ENCODE peak calls at places on chromosomes 5 and 9, in four cellular contexts. G, X, E and L are unnamed samples.

GRCh38 chr9:133511607-133512006 is 13.2 kb downstream of the MYMK start:
- DNase-seq in G (no peak), X (no peak), E (no peak), L (no peak)

GRCh38 chr9:33443047-33443446 is 4.3 kb downstream of the AQP3 start:
- DNase-seq in G (no peak), X (peak), E (no peak), L (no peak)

GRCh38 chr5:180318456-180319089 is 26.7 kb upstream of the MAPK9 start:
- DNase-seq in G (no peak), X (no peak), E (no peak), L (no peak)

GRCh38 chr5:96493189-96493790 is 60.2 kb upstream of the PCSK1 start:
- DNase-seq in G (no peak), X (no peak), E (no peak), L (no peak)

GRCh38 chr9:124839612-124840299 is 13.5 kb upstream of the WDR38 start:
- DNase-seq in G (no peak), X (peak), E (peak), L (peak)

GRCh38 chr5:37116359-37116758 is 132.8 kb downstream of the CPLANE1 start:
- DNase-seq in G (no peak), X (no peak), E (no peak), L (no peak)

GRCh38 chr9:35628389-35628991 is 10.3 kb upstream of the CD72 start:
- DNase-seq in G (no peak), X (no peak), E (no peak), L (no peak)

GRCh38 chr5:179301376-179301775 is 43.9 kb downstream of the ADAMTS2 start:
- DNase-seq in G (no peak), X (no peak), E (no peak), L (no peak)

GRCh38 chr5:170603578-170604565 is 100.1 kb downstream of the KCNIP1 start:
- DNase-seq in G (no peak), X (peak), E (peak), L (peak)

GRCh38 chr5:83925952-83926351 is 205.3 kb upstream of the HAPLN1 start:
- DNase-seq in G (no peak), X (no peak), E (no peak), L (no peak)

GRCh38 chr9:130289711-130290241 is 24.2 kb downstream of the HMCN2 start:
- DNase-seq in G (no peak), X (no peak), E (no peak), L (no peak)

GRCh38 chr9:91421022-91421765 is 2.4 kb downstream of the NFIL3 start:
- DNase-seq in G (no peak), X (peak), E (no peak), L (peak)

GRCh38 chr9:131398204-131398603 is 4.3 kb downstream of the PRRC2B start:
- DNase-seq in G (peak), X (no peak), E (peak), L (no peak)

GRCh38 chr5:87081511-87082372 is 185.9 kb upstream of the RASA1 start:
- DNase-seq in G (peak), X (no peak), E (no peak), L (no peak)

GRCh38 chr9:90838761-90839160 is 37.1 kb downstream of the SYK start:
- DNase-seq in G (no peak), X (no peak), E (no peak), L (no peak)

GRCh38 chr5:141100243-141100805 is at the start of gene PCDHB3:
- DNase-seq in G (no peak), X (peak), E (peak), L (peak)

GRCh38 chr9:72674961-72675360 is 153.6 kb downstream of the TMC1 start:
- DNase-seq in G (no peak), X (no peak), E (no peak), L (no peak)

GRCh38 chr9:121354141-121354540 is 15.9 kb downstream of the STOM start:
- DNase-seq in G (no peak), X (peak), E (no peak), L (no peak)

GRCh38 chr5:168086104-168086610 is 205.3 kb upstream of the WWC1 start:
- DNase-seq in G (no peak), X (peak), E (no peak), L (no peak)

GRCh38 chr9:74512416-74512815 is 15.3 kb downstream of the RORB start:
- DNase-seq in G (no peak), X (no peak), E (no peak), L (no peak)

GRCh38 chr5:56128166-56128565 is 105.0 kb downstream of the ANKRD55 start:
- DNase-seq in G (no peak), X (no peak), E (no peak), L (no peak)

GRCh38 chr9:89677696-89678393 is 73.0 kb downstream of the GADD45G start:
- DNase-seq in G (no peak), X (no peak), E (no peak), L (peak)

GRCh38 chr9:75551866-75552265 is 338.6 kb upstream of the PCSK5 start:
- DNase-seq in G (no peak), X (no peak), E (no peak), L (no peak)

GRCh38 chr5:36573441-36573840 is 33.0 kb upstream of the SLC1A3 start:
- DNase-seq in G (no peak), X (no peak), E (no peak), L (no peak)

GRCh38 chr5:161549106-161549505 is 2.6 kb upstream of the GABRB2 start:
- DNase-seq in G (no peak), X (no peak), E (no peak), L (peak)

GRCh38 chr9:4508246-4508906 is 18.1 kb downstream of the SLC1A1 start:
- DNase-seq in G (no peak), X (no peak), E (no peak), L (no peak)

GRCh38 chr5:171537463-171537862 is 118.0 kb downstream of the FGF18 start:
- DNase-seq in G (no peak), X (no peak), E (no peak), L (no peak)

GRCh38 chr9:122477346-122477745 is 380 bp downstream of the OR1J1 start:
- DNase-seq in G (no peak), X (no peak), E (no peak), L (no peak)
- TF ChIP-seq CBFB in G (no peak), X (no peak), E (no peak), L (no peak)

GRCh38 chr5:16578474-16578883 is 38.3 kb downstream of the RETREG1 start:
- DNase-seq in G (no peak), X (no peak), E (no peak), L (no peak)

GRCh38 chr5:16582081-16582480 is 34.7 kb downstream of the RETREG1 start:
- DNase-seq in G (no peak), X (no peak), E (no peak), L (no peak)

GRCh38 chr5:16580382-16580781 is 36.4 kb downstream of the RETREG1 start:
- DNase-seq in G (no peak), X (no peak), E (no peak), L (no peak)

GRCh38 chr5:16577677-16578076 is 39.1 kb downstream of the RETREG1 start:
- DNase-seq in G (no peak), X (no peak), E (no peak), L (no peak)

DNA sequence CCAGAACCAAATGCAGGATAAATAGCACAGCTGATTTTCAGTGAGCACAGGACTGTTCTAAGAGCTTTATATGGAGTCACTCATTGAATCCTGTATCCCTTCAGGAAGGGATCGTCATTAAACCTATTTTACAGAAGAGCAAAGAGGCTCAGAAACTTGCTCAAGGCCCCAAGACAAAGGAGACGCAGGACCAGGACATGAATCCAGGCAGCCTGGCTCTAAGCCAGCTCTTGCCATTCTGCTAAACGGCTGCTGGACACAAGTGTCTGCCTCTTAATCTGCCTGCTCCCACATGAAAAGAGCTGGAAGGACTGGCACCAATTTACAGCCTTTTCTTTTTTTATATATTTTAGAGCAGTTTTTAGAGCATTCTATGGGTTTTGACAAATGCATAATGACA is 37.7 kb downstream of the RETREG1 start:
- DNase-seq in G (no peak), X (no peak), E (no peak), L (no peak)
- TF ChIP-seq MAX in G (no peak), X (no peak), E (no peak), L (no peak)

GRCh38 chr9:69027355-69028097 is 8.0 kb upstream of the FXN start:
- DNase-seq in G (peak), X (peak), E (peak), L (peak)

GRCh38 chr9:69023650-69024049 is 9.7 kb upstream of the PRKACG start:
- DNase-seq in G (no peak), X (no peak), E (no peak), L (no peak)

GRCh38 chr9:69030851-69031645 is 4.5 kb upstream of the FXN start:
- DNase-seq in G (no peak), X (no peak), E (no peak), L (no peak)

GRCh38 chr9:69029535-69029934 is 6.0 kb upstream of the FXN start:
- DNase-seq in G (no peak), X (no peak), E (no peak), L (no peak)

GRCh38 chr9:69028754-69029153 is 6.8 kb upstream of the FXN start:
- DNase-seq in G (no peak), X (no peak), E (no peak), L (no peak)
- TF ChIP-seq CBFB in G (no peak), X (no peak), E (no peak), L (no peak)

GRCh38 chr5:38364825-38365224 is 106.5 kb downstream of the EGFLAM start:
- DNase-seq in G (no peak), X (no peak), E (no peak), L (no peak)
- TF ChIP-seq MAX in G (no peak), X (no peak), E (no peak), L (no peak)

DNA sequence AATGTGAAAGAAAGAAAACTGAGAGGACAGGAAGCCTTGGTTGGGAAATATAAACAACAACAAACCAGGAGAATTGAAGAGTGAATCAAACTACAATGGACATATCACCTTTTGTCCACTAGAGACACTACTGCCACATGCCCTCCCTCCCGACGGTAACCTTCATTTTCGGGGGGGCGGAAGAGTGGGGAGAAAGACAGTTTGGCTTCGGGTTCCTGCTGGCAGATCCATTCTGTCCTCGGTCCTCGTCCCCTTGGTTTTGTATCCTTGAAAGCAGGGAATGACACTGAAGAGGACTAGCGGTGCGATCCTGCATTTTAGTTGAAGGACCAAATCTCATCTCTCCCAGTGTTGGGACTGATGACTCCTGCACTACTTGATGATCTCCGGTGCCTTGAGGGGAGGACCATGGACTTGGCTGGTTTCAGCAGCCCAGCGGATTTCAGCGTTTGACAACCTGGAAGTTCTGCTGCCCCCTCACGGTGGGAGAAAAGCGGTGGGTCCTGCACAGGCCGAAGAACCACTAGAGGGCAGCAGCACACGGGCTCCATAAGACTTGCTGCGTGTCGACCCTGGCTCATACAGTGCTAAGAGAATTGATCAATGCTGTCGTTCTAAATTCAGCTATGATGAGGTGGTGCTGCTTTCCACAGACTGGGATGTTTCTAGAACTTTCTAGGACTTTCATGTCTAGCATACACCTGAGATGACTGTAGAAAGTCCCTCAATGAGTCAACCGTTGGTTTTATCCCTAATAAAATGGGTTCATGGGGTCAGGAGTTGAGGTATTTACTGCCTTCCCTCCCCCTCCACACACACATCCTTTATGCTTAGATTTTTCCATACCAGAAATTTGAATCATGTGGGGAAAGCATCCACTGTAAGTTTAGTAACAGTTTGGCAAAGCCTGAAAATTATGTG is 15.1 kb upstream of the ZNF131 start:
- DNase-seq in G (peak), X (peak), E (peak), L (peak)
- TF ChIP-seq CBFB in G (peak), X (peak), E (peak), L (no peak)

DNA sequence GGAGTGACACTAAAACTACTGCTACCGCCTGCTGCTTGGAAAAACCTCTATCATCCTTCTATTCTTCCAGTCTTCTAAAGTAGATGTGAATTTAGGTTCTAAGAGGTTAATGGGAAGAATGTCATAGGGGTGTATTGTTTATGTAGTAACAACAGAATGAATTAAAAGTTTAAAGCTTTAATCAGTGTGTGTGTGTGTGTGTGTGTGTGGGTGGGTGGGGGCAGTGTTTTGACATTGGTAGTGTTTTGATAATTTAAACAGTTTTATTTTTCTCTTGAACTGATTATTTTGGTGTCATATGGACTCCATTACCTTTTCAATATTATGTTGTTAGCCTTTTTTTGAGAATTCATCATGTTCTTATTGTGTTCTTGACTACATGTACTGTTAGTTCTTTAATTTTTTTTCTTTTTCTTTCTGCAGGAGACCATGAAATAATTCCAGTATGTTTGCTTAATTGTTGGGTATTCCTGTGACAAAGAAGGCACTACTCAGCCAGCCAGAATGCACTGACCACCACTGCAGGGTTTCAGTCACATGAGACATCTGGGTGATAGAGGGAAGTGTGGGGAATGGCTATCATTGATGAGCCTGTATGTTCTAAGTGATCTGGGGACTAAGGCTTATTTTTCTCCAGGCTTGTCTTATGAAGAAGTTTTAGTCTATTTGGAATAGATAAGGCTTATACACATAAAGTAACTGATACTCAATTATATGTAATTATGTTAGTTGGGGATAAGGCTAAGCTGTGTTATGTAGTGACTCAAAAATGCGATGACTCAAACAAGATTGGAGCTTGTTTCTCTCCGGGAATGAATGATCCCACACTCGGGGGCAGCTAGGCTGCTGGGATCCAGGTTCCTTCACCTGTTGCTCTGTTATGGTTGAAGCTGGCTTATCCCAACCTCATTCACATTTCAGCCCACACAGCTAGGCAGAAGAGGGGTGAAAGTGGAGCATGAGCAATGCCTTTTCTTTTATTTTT is 50.2 kb upstream of the ACTBL2 start:
- DNase-seq in G (no peak), X (no peak), E (no peak), L (no peak)
- TF ChIP-seq MAX in G (no peak), X (no peak), E (no peak), L (no peak)

DNA sequence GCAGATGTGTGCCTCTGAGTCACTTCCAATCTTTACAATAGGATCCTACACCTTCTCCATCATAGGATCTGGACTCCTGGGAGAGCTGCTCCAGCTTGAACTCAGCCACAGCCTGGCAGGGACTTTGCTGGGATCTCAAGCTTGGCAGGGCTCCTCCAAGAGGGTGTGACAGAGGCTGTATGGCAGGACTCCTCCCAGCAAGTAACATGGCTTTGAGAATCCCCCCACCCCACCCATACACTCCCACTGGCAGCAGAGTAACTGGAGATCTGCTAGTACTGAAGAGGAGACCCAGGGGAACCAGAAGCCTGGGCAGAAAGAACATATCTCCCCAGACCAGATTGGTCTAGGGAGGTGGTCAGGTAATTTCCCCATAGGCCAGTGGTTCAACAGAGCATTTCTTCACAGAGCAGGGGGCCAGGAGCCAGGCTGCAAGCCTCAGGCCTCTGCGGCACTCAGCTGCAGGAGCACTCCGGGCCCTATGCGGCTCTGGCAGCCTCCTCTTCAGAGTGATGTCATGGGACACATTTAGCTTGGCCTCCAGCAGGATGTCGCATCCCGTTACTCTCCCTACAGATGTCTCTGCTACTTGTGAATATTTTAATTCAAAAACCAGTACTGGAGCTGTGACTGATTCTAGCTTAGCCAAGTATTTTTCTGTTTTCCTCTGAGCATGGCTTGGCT is 1.7 kb upstream of the ACSL6 start:
- DNase-seq in G (no peak), X (no peak), E (no peak), L (peak)
- TF ChIP-seq CBFB in G (no peak), X (no peak), E (no peak), L (no peak)